ENCODE peak calls at places on chromosomes 4 and X, in four cellular contexts. One of them, this sample, is unnamed.

GRCh38 chr4:87009095-87009648 is 74.4 kb downstream of the AFF1 start:
- DNase-seq in GM12865: peak; percentile 38
- DNase-seq in gastrocnemius medialis: no peak
- DNase-seq in fibroblast of pulmonary artery: no peak
- DNase-seq in this sample: no peak

GRCh38 chr4:26023191-26023972 is 109.4 kb downstream of the SMIM20 start:
- DNase-seq in GM12865: no peak
- DNase-seq in fibroblast of pulmonary artery: no peak
- DNase-seq in gastrocnemius medialis: no peak
- DNase-seq in this sample: no peak

GRCh38 chr4:104490096-104490769 is 4.5 kb downstream of the CXXC4 start:
- DNase-seq in fibroblast of pulmonary artery: no peak
- DNase-seq in GM12865: peak; percentile 83
- DNase-seq in gastrocnemius medialis: no peak
- DNase-seq in this sample: no peak

GRCh38 chr4:170025523-170026252 is 507 bp downstream of the MFAP3L start:
- DNase-seq in GM12865: no peak
- DNase-seq in fibroblast of pulmonary artery: peak; percentile 15
- DNase-seq in gastrocnemius medialis: peak; percentile 16
- DNase-seq in this sample: peak; percentile 18

GRCh38 chrX:31227250-31227649 is 155.4 kb upstream of the FTHL17 start:
- DNase-seq in fibroblast of pulmonary artery: peak; percentile 19
- DNase-seq in GM12865: no peak
- DNase-seq in gastrocnemius medialis: no peak
- DNase-seq in this sample: no peak

GRCh38 chrX:17007134-17007768 is 60.8 kb downstream of the REPS2 start:
- DNase-seq in GM12865: peak; percentile 37
- DNase-seq in fibroblast of pulmonary artery: no peak
- DNase-seq in gastrocnemius medialis: no peak
- DNase-seq in this sample: peak; percentile 58

GRCh38 chr4:20386001-20386740 is 134.5 kb downstream of the SLIT2 start:
- DNase-seq in gastrocnemius medialis: no peak
- DNase-seq in fibroblast of pulmonary artery: no peak
- DNase-seq in GM12865: no peak
- DNase-seq in this sample: no peak

GRCh38 chr4:76153356-76153755 is 5.2 kb upstream of the NUP54 start:
- DNase-seq in fibroblast of pulmonary artery: no peak
- DNase-seq in gastrocnemius medialis: no peak
- DNase-seq in GM12865: no peak
- DNase-seq in this sample: no peak

GRCh38 chrX:11427082-11428033 is 134.1 kb downstream of the AMELX start:
- DNase-seq in gastrocnemius medialis: peak; percentile 14
- DNase-seq in GM12865: peak; percentile 62
- DNase-seq in fibroblast of pulmonary artery: no peak
- DNase-seq in this sample: no peak

GRCh38 chr4:28675582-28675981 is 1814.9 kb downstream of the STIM2 start:
- DNase-seq in GM12865: no peak
- DNase-seq in gastrocnemius medialis: no peak
- DNase-seq in fibroblast of pulmonary artery: no peak
- DNase-seq in this sample: no peak

GRCh38 chrX:38166478-38167083 is 54.1 kb downstream of the SRPX start:
- DNase-seq in GM12865: peak; percentile 33
- DNase-seq in gastrocnemius medialis: no peak
- DNase-seq in fibroblast of pulmonary artery: peak; percentile 41
- DNase-seq in this sample: peak; percentile 54

GRCh38 chr4:18935956-18936355 is 914.4 kb upstream of the LCORL start:
- DNase-seq in fibroblast of pulmonary artery: peak; percentile 7
- DNase-seq in GM12865: no peak
- DNase-seq in gastrocnemius medialis: no peak
- DNase-seq in this sample: peak; percentile 25

GRCh38 chr4:6474053-6474568 is 1.7 kb upstream of the PPP2R2C start:
- DNase-seq in fibroblast of pulmonary artery: no peak
- DNase-seq in GM12865: no peak
- DNase-seq in gastrocnemius medialis: no peak
- DNase-seq in this sample: no peak

GRCh38 chrX:63436865-63437264 is 85.7 kb upstream of the SPIN4 start:
- DNase-seq in fibroblast of pulmonary artery: no peak
- DNase-seq in gastrocnemius medialis: no peak
- DNase-seq in GM12865: no peak
- DNase-seq in this sample: no peak

GRCh38 chr4:185335579-185335978 is 60.1 kb downstream of the LRP2BP start:
- DNase-seq in fibroblast of pulmonary artery: no peak
- DNase-seq in gastrocnemius medialis: no peak
- DNase-seq in GM12865: no peak
- DNase-seq in this sample: no peak

GRCh38 chrX:80876877-80877276 is 67.2 kb upstream of the BRWD3 start:
- DNase-seq in gastrocnemius medialis: no peak
- DNase-seq in GM12865: peak; percentile 31
- DNase-seq in fibroblast of pulmonary artery: peak; percentile 57
- DNase-seq in this sample: peak; percentile 49

GRCh38 chr4:176622251-176622968 is 170.3 kb downstream of the VEGFC start:
- DNase-seq in fibroblast of pulmonary artery: peak; percentile 77
- DNase-seq in GM12865: no peak
- DNase-seq in gastrocnemius medialis: no peak
- DNase-seq in this sample: no peak
- H3K4me3 ChIP-seq in fibroblast of pulmonary artery: no peak overlapping the region
- H3K4me3 ChIP-seq in GM12865: no peak overlapping the region
- H3K4me3 ChIP-seq in gastrocnemius medialis: no peak overlapping the region
- H3K4me3 ChIP-seq in this sample: no peak overlapping the region

GRCh38 chrX:153906126-153906917 is 1.8 kb downstream of the AVPR2 start:
- DNase-seq in fibroblast of pulmonary artery: no peak
- DNase-seq in GM12865: no peak
- DNase-seq in gastrocnemius medialis: no peak
- DNase-seq in this sample: no peak

GRCh38 chrX:153903238-153903980 is 1.1 kb upstream of the AVPR2 start:
- DNase-seq in gastrocnemius medialis: no peak
- DNase-seq in GM12865: no peak
- DNase-seq in fibroblast of pulmonary artery: no peak
- DNase-seq in this sample: no peak

GRCh38 chrX:153903991-153904957 is at the start of gene AVPR2:
- DNase-seq in fibroblast of pulmonary artery: no peak
- DNase-seq in GM12865: no peak
- DNase-seq in gastrocnemius medialis: no peak
- DNase-seq in this sample: no peak

GRCh38 chrX:153907456-153907855 is 3.0 kb downstream of the AVPR2 start:
- DNase-seq in GM12865: no peak
- DNase-seq in fibroblast of pulmonary artery: no peak
- DNase-seq in gastrocnemius medialis: no peak
- DNase-seq in this sample: no peak

DNA sequence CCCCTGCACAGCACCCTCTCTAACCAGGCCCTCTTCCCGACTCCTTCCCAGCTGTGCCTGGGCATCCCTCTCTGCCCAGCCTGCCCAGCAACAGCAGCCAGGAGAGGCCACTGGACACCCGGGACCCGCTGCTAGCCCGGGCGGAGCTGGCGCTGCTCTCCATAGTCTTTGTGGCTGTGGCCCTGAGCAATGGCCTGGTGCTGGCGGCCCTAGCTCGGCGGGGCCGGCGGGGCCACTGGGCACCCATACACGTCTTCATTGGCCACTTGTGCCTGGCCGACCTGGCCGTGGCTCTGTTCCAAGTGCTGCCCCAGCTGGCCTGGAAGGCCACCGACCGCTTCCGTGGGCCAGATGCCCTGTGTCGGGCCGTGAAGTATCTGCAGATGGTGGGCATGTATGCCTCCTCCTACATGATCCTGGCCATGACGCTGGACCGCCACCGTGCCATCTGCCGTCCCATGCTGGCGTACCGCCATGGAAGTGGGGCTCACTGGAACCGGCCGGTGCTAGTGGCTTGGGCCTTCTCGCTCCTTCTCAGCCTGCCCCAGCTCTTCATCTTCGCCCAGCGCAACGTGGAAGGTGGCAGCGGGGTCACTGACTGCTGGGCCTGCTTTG is 1.1 kb downstream of the AVPR2 start:
- DNase-seq in GM12865: no peak
- DNase-seq in fibroblast of pulmonary artery: no peak
- DNase-seq in gastrocnemius medialis: no peak
- DNase-seq in this sample: no peak
- H3K4me3 ChIP-seq in GM12865: no peak overlapping the region
- H3K4me3 ChIP-seq in fibroblast of pulmonary artery: no peak overlapping the region
- H3K4me3 ChIP-seq in gastrocnemius medialis: peak overlapping the region; percentile 45
- H3K4me3 ChIP-seq in this sample: no peak overlapping the region

GRCh38 chr4:182715548-182715947 is 201.6 kb downstream of the DCTD start:
- DNase-seq in GM12865: peak; percentile 1
- DNase-seq in gastrocnemius medialis: no peak
- DNase-seq in fibroblast of pulmonary artery: no peak
- DNase-seq in this sample: no peak
- H3K4me3 ChIP-seq in GM12865: no peak overlapping the region
- H3K4me3 ChIP-seq in gastrocnemius medialis: no peak overlapping the region
- H3K4me3 ChIP-seq in fibroblast of pulmonary artery: no peak overlapping the region
- H3K4me3 ChIP-seq in this sample: no peak overlapping the region

DNA sequence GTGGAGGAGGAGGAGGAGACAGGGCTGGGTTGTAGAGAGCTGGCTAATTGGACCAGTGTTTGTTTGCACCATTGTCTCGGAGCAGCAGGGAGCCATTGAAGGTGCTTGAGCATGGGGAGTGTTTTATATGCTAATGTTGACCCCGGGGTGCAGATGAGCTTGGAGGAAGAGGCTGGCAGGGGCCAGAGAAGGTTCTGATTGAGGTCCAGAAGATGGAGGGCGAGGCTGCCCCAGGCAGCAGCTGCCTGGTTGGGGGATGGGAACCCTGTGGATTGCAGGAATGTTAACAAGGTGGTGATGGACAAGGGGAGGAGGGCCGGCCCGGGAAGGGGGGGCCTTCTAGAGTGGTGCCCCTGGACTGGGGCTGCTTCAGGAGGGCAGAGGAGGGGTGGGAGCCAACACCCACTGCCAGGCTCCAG is 18.0 kb downstream of the DOK7 start:
- DNase-seq in gastrocnemius medialis: no peak
- DNase-seq in fibroblast of pulmonary artery: no peak
- DNase-seq in GM12865: no peak
- DNase-seq in this sample: no peak
- H3K4me3 ChIP-seq in gastrocnemius medialis: no peak overlapping the region
- H3K4me3 ChIP-seq in fibroblast of pulmonary artery: no peak overlapping the region
- H3K4me3 ChIP-seq in GM12865: no peak overlapping the region
- H3K4me3 ChIP-seq in this sample: no peak overlapping the region

DNA sequence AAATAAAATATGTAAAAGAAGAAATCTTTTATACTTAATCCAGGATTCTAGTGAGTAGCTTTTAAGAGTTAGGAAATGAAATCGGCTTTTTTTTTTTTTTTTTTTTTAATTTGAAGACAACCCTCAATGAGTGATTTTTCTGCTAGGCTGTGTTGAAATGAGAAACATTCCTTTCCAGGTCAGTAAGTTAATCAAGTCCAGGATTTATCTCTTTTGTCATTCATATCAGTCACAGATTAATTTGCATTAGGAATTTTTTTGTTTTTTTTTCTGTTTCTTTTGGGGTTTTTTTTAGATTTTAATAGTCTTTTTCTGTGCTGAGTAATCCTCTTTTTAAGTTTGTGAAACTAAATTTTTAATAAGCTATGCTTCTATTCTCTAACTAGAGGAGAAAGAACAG is 448.1 kb downstream of the ADGRL3 start:
- DNase-seq in gastrocnemius medialis: no peak
- DNase-seq in GM12865: no peak
- DNase-seq in fibroblast of pulmonary artery: no peak
- DNase-seq in this sample: no peak
- H3K4me3 ChIP-seq in gastrocnemius medialis: no peak overlapping the region
- H3K4me3 ChIP-seq in GM12865: no peak overlapping the region
- H3K4me3 ChIP-seq in fibroblast of pulmonary artery: no peak overlapping the region
- H3K4me3 ChIP-seq in this sample: no peak overlapping the region

This sample was measured in A673.